ENCODE peak calls at places on chromosome 18, in ten cellular contexts. T, A, I, K, W, E, C, D, P and N are unnamed samples.
A peak's percentile ranks its signal among the peaks of the same experiment; 100 is the strongest.

GRCh38 chr18:825891-826585 is 14.0 kb upstream of the YES1 start:
- DNase-seq in T (no peak), A (no peak), I (no peak), K (no peak), W (no peak), E (no peak), C (no peak), D (no peak), P (no peak), N (no peak)

GRCh38 chr18:73979742-73980141 is 167.9 kb downstream of the FBXO15 start:
- DNase-seq in T (no peak), A (peak; percentile 24), I (no peak), K (no peak), W (no peak), E (no peak), C (no peak), D (no peak), P (no peak), N (no peak)

GRCh38 chr18:35949903-35950627 is 22.4 kb upstream of the RMP24 start:
- DNase-seq in T (peak; percentile 73), A (peak; percentile 70), I (peak; percentile 90), K (no peak), W (peak; percentile 33), E (no peak), C (peak; percentile 59), D (peak; percentile 50), P (peak; percentile 55), N (peak; percentile 70)

GRCh38 chr18:51666717-51667320 is 469.3 kb upstream of the MEX3C start:
- DNase-seq in T (no peak), A (peak; percentile 16), I (peak; percentile 61), K (no peak), W (no peak), E (no peak), C (peak; percentile 4), D (no peak), P (no peak), N (no peak)

GRCh38 chr18:58363767-58364540 is 264.9 kb downstream of the ALPK2 start:
- DNase-seq in T (no peak), A (peak; percentile 54), I (no peak), K (no peak), W (no peak), E (no peak), C (no peak), D (no peak), P (no peak), N (no peak)

GRCh38 chr18:35324926-35325655 is 19.1 kb downstream of the ZNF24 start:
- DNase-seq in T (no peak), A (no peak), I (peak; percentile 44), K (no peak), W (no peak), E (no peak), C (no peak), D (no peak), P (no peak), N (no peak)

GRCh38 chr18:50866765-50867164 is 12.2 kb upstream of the ME2 start:
- DNase-seq in T (no peak), A (peak; percentile 46), I (no peak), K (no peak), W (no peak), E (no peak), C (no peak), D (no peak), P (no peak), N (peak; percentile 39)

GRCh38 chr18:5588529-5588928 is 44.7 kb upstream of the EPB41L3 start:
- DNase-seq in T (no peak), A (no peak), I (no peak), K (no peak), W (no peak), E (no peak), C (no peak), D (no peak), P (no peak), N (no peak)

GRCh38 chr18:36620801-36621200 is 208.0 kb downstream of the TPGS2 start:
- DNase-seq in T (no peak), A (peak; percentile 16), I (no peak), K (no peak), W (no peak), E (no peak), C (no peak), D (no peak), P (no peak), N (no peak)

GRCh38 chr18:38241736-38242135 is 676.1 kb upstream of the CELF4 start:
- DNase-seq in T (no peak), A (no peak), I (no peak), K (no peak), W (no peak), E (no peak), C (no peak), D (no peak), P (no peak), N (no peak)

GRCh38 chr18:75475228-75475627 is 47.7 kb upstream of the SMIM21 start:
- DNase-seq in T (no peak), A (peak; percentile 93), I (no peak), K (no peak), W (no peak), E (no peak), C (peak; percentile 45), D (no peak), P (no peak), N (no peak)

GRCh38 chr18:6874316-6874715 is 144.8 kb downstream of the ARHGAP28 start:
- DNase-seq in T (no peak), A (peak; percentile 26), I (no peak), K (no peak), W (no peak), E (no peak), C (no peak), D (no peak), P (no peak), N (no peak)
- TF ChIP-seq CTCF in T (no peak), A (peak; percentile 2), I (no peak), K (no peak), W (no peak), E (no peak), C (no peak), D (no peak), P (no peak), N (no peak)

GRCh38 chr18:25169701-25170100 is 182.3 kb downstream of the ZNF521 start:
- DNase-seq in T (no peak), A (no peak), I (no peak), K (no peak), W (no peak), E (no peak), C (no peak), D (no peak), P (no peak), N (no peak)

GRCh38 chr18:25164211-25164836 is 187.6 kb downstream of the ZNF521 start:
- DNase-seq in T (no peak), A (peak; percentile 2), I (no peak), K (no peak), W (no peak), E (no peak), C (no peak), D (no peak), P (no peak), N (peak; percentile 16)

GRCh38 chr18:25168011-25168410 is 184.0 kb downstream of the ZNF521 start:
- DNase-seq in T (no peak), A (no peak), I (no peak), K (no peak), W (no peak), E (no peak), C (no peak), D (no peak), P (no peak), N (no peak)

GRCh38 chr18:25166113-25166512 is 185.9 kb downstream of the ZNF521 start:
- DNase-seq in T (no peak), A (peak; percentile 4), I (no peak), K (no peak), W (no peak), E (no peak), C (no peak), D (no peak), P (no peak), N (no peak)

GRCh38 chr18:25164837-25165791 is 186.9 kb downstream of the ZNF521 start:
- DNase-seq in T (no peak), A (peak; percentile 26), I (no peak), K (no peak), W (no peak), E (peak; percentile 19), C (no peak), D (no peak), P (no peak), N (peak; percentile 61)
- TF ChIP-seq CTCF in T (no peak), A (no peak), I (no peak), K (no peak), W (no peak), E (no peak), C (no peak), D (no peak), P (no peak), N (no peak)

GRCh38 chr18:11762429-11762828 is 73.4 kb downstream of the GNAL start:
- DNase-seq in T (no peak), A (no peak), I (no peak), K (no peak), W (no peak), E (no peak), C (no peak), D (no peak), P (no peak), N (no peak)

GRCh38 chr18:11757084-11757590 is 68.1 kb downstream of the GNAL start:
- DNase-seq in T (no peak), A (no peak), I (no peak), K (no peak), W (no peak), E (no peak), C (no peak), D (no peak), P (no peak), N (no peak)

GRCh38 chr18:11760498-11761158 is 71.6 kb downstream of the GNAL start:
- DNase-seq in T (no peak), A (no peak), I (no peak), K (no peak), W (no peak), E (no peak), C (no peak), D (no peak), P (no peak), N (no peak)

GRCh38 chr18:11759456-11759855 is 70.4 kb downstream of the GNAL start:
- DNase-seq in T (no peak), A (no peak), I (no peak), K (no peak), W (no peak), E (no peak), C (no peak), D (no peak), P (no peak), N (no peak)

DNA sequence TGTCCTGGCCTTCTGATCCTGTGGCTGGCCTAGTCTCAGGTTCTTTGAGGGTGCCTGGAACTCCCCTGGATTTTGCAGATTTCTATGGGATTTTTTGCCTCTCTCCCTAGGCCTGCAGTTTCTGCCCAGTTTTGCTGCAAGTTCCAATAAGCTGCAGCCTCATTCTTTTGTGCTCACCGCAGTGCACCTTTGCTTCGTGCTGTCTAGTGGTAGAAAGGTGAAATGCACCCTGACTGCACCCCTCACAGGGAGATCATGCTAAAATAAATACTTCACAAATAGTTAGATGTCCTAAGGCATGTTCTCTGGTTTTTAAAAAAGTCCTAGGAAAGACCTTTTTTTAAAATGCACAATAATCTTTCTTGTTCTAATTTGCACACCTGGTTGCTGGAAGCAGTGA is 72.5 kb downstream of the GNAL start:
- DNase-seq in T (no peak), A (no peak), I (peak; percentile 63), K (no peak), W (no peak), E (no peak), C (peak; percentile 18), D (no peak), P (no peak), N (no peak)
- TF ChIP-seq CTCF in T (no peak), A (no peak), I (peak; percentile 61), K (no peak), W (no peak), E (peak; percentile 63), C (no peak), D (no peak), P (no peak), N (no peak)

GRCh38 chr18:24810561-24810960 is 350.1 kb downstream of the HRH4 start:
- DNase-seq in T (no peak), A (no peak), I (no peak), K (no peak), W (no peak), E (no peak), C (no peak), D (no peak), P (no peak), N (no peak)
- TF ChIP-seq CTCF in T (no peak), A (no peak), I (no peak), K (no peak), W (no peak), E (no peak), C (no peak), D (no peak), P (no peak), N (no peak)